ENCODE peak calls at places on chromosomes 11 and 22, in four cellular contexts. R, J, S and B are unnamed samples.

GRCh38 chr11:58659404-58659803 is 36.9 kb downstream of the CNTF start:
- DNase-seq in R (no peak), J (no peak), S (no peak), B (no peak)

GRCh38 chr11:98531576-98531975 is 489.2 kb upstream of the CNTN5 start:
- DNase-seq in R (no peak), J (no peak), S (no peak), B (no peak)

GRCh38 chr22:27329471-27329870 is 472.1 kb downstream of the MN1 start:
- DNase-seq in R (no peak), J (no peak), S (peak), B (no peak)

GRCh38 chr11:33766085-33766484 is 8.2 kb downstream of the FBXO3 start:
- DNase-seq in R (no peak), J (no peak), S (no peak), B (no peak)

GRCh38 chr11:26599876-26600434 is 27.9 kb upstream of the MUC15 start:
- DNase-seq in R (no peak), J (no peak), S (no peak), B (no peak)

GRCh38 chr11:119599864-119600593 is 129.0 kb downstream of the NECTIN1 start:
- DNase-seq in R (no peak), J (no peak), S (no peak), B (no peak)

GRCh38 chr22:42910221-42910942 is 53.3 kb upstream of the ARFGAP3 start:
- DNase-seq in R (no peak), J (no peak), S (no peak), B (no peak)

GRCh38 chr11:103826856-103827255 is 209.6 kb upstream of the DDI1 start:
- DNase-seq in R (no peak), J (no peak), S (no peak), B (no peak)

GRCh38 chr11:100484948-100485347 is 202.1 kb upstream of the ARHGAP42 start:
- DNase-seq in R (no peak), J (no peak), S (no peak), B (no peak)

GRCh38 chr22:46007848-46008261 is 30.9 kb upstream of the WNT7B start:
- DNase-seq in R (no peak), J (peak), S (no peak), B (peak)

GRCh38 chr22:20834725-20835124 is 23.9 kb downstream of the PI4KA start:
- DNase-seq in R (no peak), J (no peak), S (no peak), B (no peak)

GRCh38 chr22:42683599-42684283 is 34.5 kb upstream of the CYB5R3 start:
- DNase-seq in R (no peak), J (peak), S (no peak), B (peak)

GRCh38 chr11:47507016-47507631 is 45.8 kb downstream of the CELF1 start:
- DNase-seq in R (no peak), J (no peak), S (no peak), B (peak)

GRCh38 chr11:12099132-12099873 is 11.1 kb upstream of the MICAL2 start:
- DNase-seq in R (no peak), J (no peak), S (no peak), B (peak)
- TF ChIP-seq CTCF in R (no peak), J (peak), S (no peak), B (peak)

GRCh38 chr11:75582935-75583709 is 21.1 kb downstream of the SERPINH1 start:
- DNase-seq in R (no peak), J (peak), S (peak), B (peak)
- TF ChIP-seq CTCF in R (no peak), J (peak), S (no peak), B (peak)

GRCh38 chr22:22702874-22703570 is 58.6 kb downstream of the GGTLC2 start:
- DNase-seq in R (no peak), J (no peak), S (no peak), B (no peak)

GRCh38 chr22:22704156-22704946 is 59.9 kb downstream of the GGTLC2 start:
- DNase-seq in R (no peak), J (no peak), S (peak), B (no peak)

GRCh38 chr22:22700631-22701030 is 56.2 kb downstream of the GGTLC2 start:
- DNase-seq in R (no peak), J (no peak), S (no peak), B (no peak)

GRCh38 chr22:22703715-22704114 is 59.3 kb downstream of the GGTLC2 start:
- DNase-seq in R (no peak), J (no peak), S (no peak), B (peak)

GRCh38 chr22:22702159-22702873 is 57.9 kb downstream of the GGTLC2 start:
- DNase-seq in R (no peak), J (no peak), S (peak), B (peak)
- TF ChIP-seq CTCF in R (no peak), J (peak), S (peak), B (no peak)

DNA sequence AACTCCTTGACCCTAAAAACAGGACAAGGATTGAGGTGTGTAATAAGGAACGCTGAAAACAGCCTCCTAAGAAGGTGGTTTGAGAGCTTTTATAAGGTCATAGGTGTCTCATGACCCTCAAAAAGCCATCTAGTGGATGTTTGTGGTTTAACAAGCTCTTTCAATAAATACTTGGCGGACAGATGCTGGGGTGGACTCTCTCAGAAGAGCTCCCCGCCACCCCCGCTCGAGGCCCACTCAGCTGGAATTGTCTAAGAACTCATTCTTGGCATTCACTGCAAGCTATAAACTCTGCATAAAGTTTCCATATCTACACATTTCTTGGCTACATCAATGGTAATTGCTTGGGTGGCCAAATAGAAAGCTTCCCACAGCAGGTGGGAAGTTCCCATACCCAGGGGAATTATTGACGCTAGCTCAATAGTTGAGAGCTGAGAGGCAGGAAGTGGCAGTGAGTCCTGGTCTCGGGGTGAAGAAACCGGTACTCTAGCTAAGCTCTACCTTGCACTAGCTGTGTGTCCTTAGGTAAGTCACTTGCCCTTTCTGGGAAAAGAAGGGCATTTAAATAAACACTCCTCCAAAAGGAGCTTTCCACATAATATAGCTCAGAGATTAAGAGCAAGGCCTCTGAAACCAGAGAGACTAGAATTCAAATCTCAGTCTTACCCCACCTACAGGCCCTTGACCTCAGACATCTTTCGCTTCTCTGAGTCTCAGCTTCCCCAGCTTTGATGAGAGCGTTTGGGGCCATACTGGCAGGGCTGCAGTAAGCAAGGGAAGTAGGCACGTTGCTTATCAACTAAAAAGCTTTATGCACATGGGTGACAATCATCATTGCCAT is 6.4 kb downstream of the MS4A15 start:
- DNase-seq in R (no peak), J (no peak), S (peak), B (no peak)
- TF ChIP-seq CTCF in R (no peak), J (peak), S (peak), B (no peak)

GRCh38 chr11:107757661-107758060 is 45.8 kb upstream of the SLN start:
- DNase-seq in R (no peak), J (peak), S (no peak), B (no peak)
- TF ChIP-seq CTCF in R (no peak), J (peak), S (peak), B (no peak)

GRCh38 chr11:133081020-133081419 is 451.3 kb downstream of the OPCML start:
- DNase-seq in R (no peak), J (no peak), S (no peak), B (no peak)
- TF ChIP-seq CTCF in R (no peak), J (no peak), S (no peak), B (no peak)

DNA sequence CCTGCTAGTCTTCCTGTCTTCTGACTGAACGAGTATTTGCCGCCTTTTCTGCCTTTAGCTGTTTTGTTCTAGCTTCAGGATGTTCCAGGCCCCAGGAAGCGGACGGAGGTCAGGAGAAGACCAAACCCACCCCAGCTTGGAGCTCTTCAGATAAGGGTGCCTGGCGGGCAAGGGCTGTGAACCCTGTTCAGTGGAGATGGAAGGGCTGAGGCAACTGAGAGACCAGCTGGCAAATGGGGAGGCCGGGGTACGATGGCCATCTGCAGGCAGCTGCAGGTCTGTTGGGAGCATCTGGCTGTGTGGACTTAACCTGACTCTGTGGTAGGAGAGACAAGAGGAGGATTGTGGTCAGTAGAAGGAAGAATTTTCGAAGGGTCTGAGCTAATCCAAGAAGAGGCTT is 95.6 kb downstream of the CHST1 start:
- DNase-seq in R (no peak), J (no peak), S (no peak), B (no peak)
- TF ChIP-seq CTCF in R (no peak), J (no peak), S (no peak), B (no peak)

GRCh38 chr11:71940561-71941219 is 11.8 kb downstream of the RNF121 start:
- DNase-seq in R (no peak), J (no peak), S (no peak), B (peak)
- TF ChIP-seq CTCF in R (no peak), J (no peak), S (no peak), B (no peak)

DNA sequence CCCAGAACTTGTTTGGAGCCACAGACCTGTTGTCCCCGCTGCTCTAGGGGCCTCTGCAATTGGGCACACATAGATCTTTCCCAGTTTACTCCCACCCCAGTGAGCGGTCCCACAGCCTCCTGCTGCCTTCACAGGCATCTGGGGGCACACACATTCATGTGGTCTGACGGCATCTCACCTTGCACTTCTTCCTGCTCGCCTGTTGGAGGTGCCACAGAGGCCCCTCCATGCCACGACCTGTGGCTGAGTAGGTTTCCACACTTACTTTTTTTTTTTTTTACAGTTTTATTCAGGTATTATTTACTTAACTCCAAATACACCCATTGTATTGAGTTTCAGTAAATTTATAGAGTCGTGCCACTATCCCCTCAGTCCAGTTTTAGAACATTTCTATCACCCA is 68.9 kb upstream of the SEPTIN5 start:
- DNase-seq in R (no peak), J (no peak), S (no peak), B (no peak)
- TF ChIP-seq CTCF in R (no peak), J (peak), S (peak), B (no peak)

GRCh38 chr11:75563978-75564552 is 2.0 kb downstream of the SERPINH1 start:
- DNase-seq in R (no peak), J (no peak), S (no peak), B (peak)
- TF ChIP-seq CTCF in R (no peak), J (peak), S (no peak), B (peak)